ENCODE peak calls at places on chromosomes 6 and 20, in six cellular contexts. P is Panc1, I is colonic mucosa, U is left ventricle myocardium inferior, G is left lung, C is uterus. W is an unnamed sample.

GRCh38 chr6:35586542-35586941 is 73.8 kb upstream of the TULP1 start:
- DNase-seq in P (no peak), I (no peak), U (no peak), G (no peak), C (no peak), W (no peak)

GRCh38 chr6:56875961-56876360 is 78.9 kb upstream of the BEND6 start:
- DNase-seq in P (no peak), I (peak; percentile 69), U (no peak), G (no peak), C (no peak), W (no peak)

GRCh38 chr6:3960754-3961361 is 111.7 kb downstream of the FAM50B start:
- DNase-seq in P (no peak), I (no peak), U (no peak), G (no peak), C (no peak), W (no peak)

GRCh38 chr6:140445474-140446004 is 1071.1 kb upstream of the CITED2 start:
- DNase-seq in P (no peak), I (no peak), U (no peak), G (no peak), C (no peak), W (no peak)

GRCh38 chr6:35392111-35392702 is 49.8 kb downstream of the PPARD start:
- DNase-seq in P (no peak), I (peak; percentile 94), U (peak; percentile 21), G (peak; percentile 80), C (peak; percentile 29), W (peak; percentile 92)

GRCh38 chr6:88972504-88973423 is 9.3 kb upstream of the RNGTT start:
- DNase-seq in P (no peak), I (no peak), U (no peak), G (no peak), C (no peak), W (no peak)

GRCh38 chr6:33716890-33717632 is 5.6 kb upstream of the UQCC2 start:
- DNase-seq in P (no peak), I (no peak), U (no peak), G (no peak), C (no peak), W (no peak)

GRCh38 chr6:85961125-85961524 is 318.4 kb upstream of the SYNCRIP start:
- DNase-seq in P (no peak), I (no peak), U (no peak), G (no peak), C (no peak), W (no peak)

GRCh38 chr6:160987265-160987664 is 4.3 kb upstream of the MAP3K4 start:
- DNase-seq in P (no peak), I (no peak), U (no peak), G (no peak), C (no peak), W (no peak)

GRCh38 chr6:32190054-32190945 is at the start of gene PBX2:
- DNase-seq in P (no peak), I (peak; percentile 95), U (peak; percentile 93), G (peak; percentile 96), C (peak; percentile 97), W (peak; percentile 92)

GRCh38 chr6:8229913-8230312 is 127.6 kb upstream of the EEF1E1 start:
- DNase-seq in P (no peak), I (no peak), U (no peak), G (no peak), C (no peak), W (no peak)

GRCh38 chr20:45343445-45343866 is 4.8 kb downstream of the SDC4 start:
- DNase-seq in P (no peak), I (peak; percentile 78), U (no peak), G (peak; percentile 54), C (no peak), W (peak; percentile 76)

GRCh38 chr6:1438471-1438881 is 49.1 kb downstream of the FOXF2 start:
- DNase-seq in P (no peak), I (no peak), U (no peak), G (no peak), C (no peak), W (no peak)

GRCh38 chr6:168355716-168356522 is 36.3 kb upstream of the DACT2 start:
- DNase-seq in P (no peak), I (peak; percentile 66), U (peak; percentile 56), G (no peak), C (peak; percentile 69), W (peak; percentile 77)

GRCh38 chr20:1686151-1686748 is 28.7 kb upstream of the SIRPG start:
- DNase-seq in P (no peak), I (no peak), U (no peak), G (no peak), C (no peak), W (no peak)

GRCh38 chr6:138999949-139000725 is 12.1 kb upstream of the REPS1 start:
- DNase-seq in P (no peak), I (no peak), U (no peak), G (no peak), C (no peak), W (no peak)

GRCh38 chr6:23692184-23692583 is 433.8 kb upstream of the NRSN1 start:
- DNase-seq in P (no peak), I (no peak), U (no peak), G (no peak), C (no peak), W (no peak)

GRCh38 chr6:90347411-90347841 is 50.8 kb upstream of the BACH2 start:
- DNase-seq in P (no peak), I (no peak), U (no peak), G (no peak), C (no peak), W (no peak)

GRCh38 chr6:15908871-15909270 is 220.0 kb upstream of the MYLIP start:
- DNase-seq in P (no peak), I (no peak), U (no peak), G (no peak), C (no peak), W (no peak)

GRCh38 chr6:149089508-149089907 is 228.0 kb upstream of the TAB2 start:
- DNase-seq in P (no peak), I (no peak), U (no peak), G (no peak), C (no peak), W (no peak)

GRCh38 chr6:123323419-123324329 is 313.1 kb downstream of the TRDN start:
- DNase-seq in P (peak; percentile 5), I (no peak), U (no peak), G (no peak), C (no peak), W (peak; percentile 0)

GRCh38 chr6:8065519-8065911 is 1.3 kb upstream of the BLOC1S5 start:
- DNase-seq in P (no peak), I (peak; percentile 18), U (no peak), G (no peak), C (no peak), W (no peak)

GRCh38 chr6:56902551-56903464 is 52.1 kb upstream of the BEND6 start:
- DNase-seq in P (no peak), I (peak; percentile 30), U (no peak), G (no peak), C (peak; percentile 72), W (no peak)

GRCh38 chr6:140711019-140711613 is 1336.7 kb upstream of the CITED2 start:
- DNase-seq in P (no peak), I (no peak), U (no peak), G (no peak), C (no peak), W (no peak)

GRCh38 chr6:120211955-120212792 is 862.6 kb upstream of the MAN1A1 start:
- DNase-seq in P (no peak), I (no peak), U (no peak), G (no peak), C (no peak), W (peak; percentile 47)

GRCh38 chr20:8305449-8305978 is 173.4 kb downstream of the PLCB1 start:
- DNase-seq in P (no peak), I (peak; percentile 71), U (peak; percentile 15), G (peak; percentile 40), C (peak; percentile 15), W (peak; percentile 47)

GRCh38 chr6:118319890-118320289 is 228.2 kb upstream of the PLN start:
- DNase-seq in P (no peak), I (no peak), U (no peak), G (no peak), C (no peak), W (no peak)
- TF ChIP-seq CTCF in P (no peak), I (no peak), U (no peak), G (no peak), C (no peak), W (no peak)

GRCh38 chr20:3871549-3872265 is 17.5 kb upstream of the PANK2 start:
- DNase-seq in P (no peak), I (no peak), U (no peak), G (no peak), C (no peak), W (no peak)

GRCh38 chr20:3876676-3877075 is 12.5 kb upstream of the PANK2 start:
- DNase-seq in P (no peak), I (no peak), U (no peak), G (no peak), C (no peak), W (no peak)

GRCh38 chr20:3873507-3873906 is 15.7 kb upstream of the PANK2 start:
- DNase-seq in P (no peak), I (no peak), U (no peak), G (no peak), C (no peak), W (no peak)

GRCh38 chr20:3874194-3874824 is 14.9 kb upstream of the PANK2 start:
- DNase-seq in P (no peak), I (no peak), U (no peak), G (peak; percentile 38), C (no peak), W (no peak)

DNA sequence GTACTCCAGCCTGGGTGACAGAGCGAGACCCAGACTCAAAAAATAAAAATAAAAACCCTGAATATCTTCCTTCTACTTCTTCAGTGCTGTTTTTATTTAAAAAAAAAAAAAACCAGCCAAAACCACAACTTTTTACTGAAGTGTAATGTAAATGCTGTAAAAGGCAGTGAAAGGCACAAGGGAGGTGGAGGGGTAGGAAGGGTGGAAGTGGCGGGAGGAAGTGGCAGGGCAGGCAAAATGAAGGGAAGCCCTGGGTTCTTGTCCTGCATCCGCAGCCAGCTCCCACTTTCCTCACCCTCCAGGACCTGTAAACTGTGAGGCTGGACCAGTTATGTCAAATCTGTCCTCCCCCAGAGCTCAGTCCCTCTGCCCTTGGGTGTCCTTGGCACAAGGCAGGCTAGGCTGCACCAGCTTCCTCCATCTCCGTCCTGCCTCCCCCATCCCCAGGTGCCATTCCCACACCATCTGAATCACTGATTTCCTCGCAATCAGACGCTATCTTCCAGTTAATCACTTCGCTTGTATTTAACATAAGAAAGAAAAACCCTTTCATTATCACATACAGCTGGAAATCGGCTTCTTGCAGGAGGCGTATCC is 13.7 kb upstream of the PANK2 start:
- DNase-seq in P (no peak), I (no peak), U (no peak), G (no peak), C (no peak), W (no peak)
- TF ChIP-seq CTCF in P (no peak), I (no peak), U (no peak), G (no peak), C (no peak), W (no peak)

GRCh38 chr6:29696147-29697129 is 15.5 kb upstream of the ZFP57 start:
- DNase-seq in P (no peak), I (no peak), U (no peak), G (no peak), C (no peak), W (peak; percentile 64)
- TF ChIP-seq CTCF in P (peak; percentile 84), I (no peak), U (peak; percentile 62), G (no peak), C (no peak), W (peak; percentile 83)

DNA sequence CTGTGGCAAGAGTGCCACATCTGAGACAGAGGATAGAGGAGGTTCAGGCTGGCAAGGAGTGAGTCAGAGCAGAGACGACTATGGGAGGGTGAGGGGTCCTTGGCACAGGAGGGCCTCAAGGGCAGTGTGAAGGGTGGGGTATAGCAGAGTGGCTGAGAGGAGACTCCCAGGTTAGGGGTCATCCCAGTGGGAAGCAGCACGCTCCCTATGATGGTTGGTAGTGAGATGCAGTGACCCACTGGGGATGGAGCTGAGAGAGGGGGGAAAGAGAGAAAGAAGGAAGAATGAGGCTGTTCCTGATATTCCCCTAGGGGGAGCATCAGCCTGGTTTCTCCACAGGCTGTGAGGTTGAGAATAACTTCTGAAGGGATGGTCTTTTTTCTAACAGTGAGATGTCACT is 97.4 kb downstream of the INSM1 start:
- DNase-seq in P (no peak), I (no peak), U (no peak), G (no peak), C (no peak), W (no peak)
- TF ChIP-seq CTCF in P (peak; percentile 42), I (no peak), U (no peak), G (no peak), C (no peak), W (no peak)

W was measured in Calu3.